ENCODE peak calls at places on chromosomes 6 and 20, in ten cellular contexts. C is prostate gland, H is cardiac muscle cell, D is pancreas, M is transverse colon, P is heart left ventricle, Q is breast epithelium, F is body of pancreas, Z is neural progenitor cell, U is fibroblast of lung. L is an unnamed sample. For H3K4me1, the result is how much of the 10 kb centered on the place peaks cover.

GRCh38 chr6:32792901-32793400 is 23.9 kb downstream of the HLA-DOB start:
- DNase-seq in C (no peak), H (no peak), D (no peak), M (no peak), P (no peak), Q (no peak), F (no peak), Z (peak), U (no peak), L (no peak)

GRCh38 chr6:106549521-106549920 is 79.8 kb downstream of the RTN4IP1 start:
- DNase-seq in C (no peak), H (no peak), D (no peak), M (no peak), P (no peak), Q (no peak), F (no peak), Z (no peak), U (no peak), L (no peak)

GRCh38 chr6:160926281-160927276 is 65.0 kb upstream of the MAP3K4 start:
- DNase-seq in C (no peak), H (no peak), D (no peak), M (no peak), P (no peak), Q (no peak), F (no peak), Z (no peak), U (no peak), L (no peak)

GRCh38 chr20:51978081-51978501 is 175.8 kb upstream of the SALL4 start:
- DNase-seq in C (no peak), H (no peak), D (no peak), M (no peak), P (no peak), Q (no peak), F (no peak), Z (no peak), U (no peak), L (no peak)

GRCh38 chr6:41634657-41635056 is 3.6 kb upstream of the MDFI start:
- DNase-seq in C (no peak), H (peak), D (no peak), M (no peak), P (no peak), Q (no peak), F (no peak), Z (peak), U (no peak), L (peak)

GRCh38 chr6:8904754-8905153 is 469.4 kb upstream of the SLC35B3 start:
- DNase-seq in C (no peak), H (no peak), D (no peak), M (no peak), P (no peak), Q (no peak), F (no peak), Z (peak), U (no peak), L (peak)

GRCh38 chr20:25584905-25585704 is at the start of gene NINL:
- DNase-seq in C (peak), H (peak), D (peak), M (peak), P (peak), Q (no peak), F (peak), Z (peak), U (peak), L (peak)

GRCh38 chr6:14966111-14966901 is 279.6 kb upstream of the JARID2 start:
- DNase-seq in C (no peak), H (no peak), D (no peak), M (no peak), P (no peak), Q (no peak), F (no peak), Z (no peak), U (no peak), L (no peak)

GRCh38 chr6:53284901-53285300 is 63.8 kb downstream of the ELOVL5 start:
- DNase-seq in C (no peak), H (no peak), D (no peak), M (no peak), P (no peak), Q (no peak), F (no peak), Z (no peak), U (no peak), L (no peak)

GRCh38 chr6:35370799-35371493 is 28.6 kb downstream of the PPARD start:
- DNase-seq in C (no peak), H (no peak), D (no peak), M (no peak), P (no peak), Q (no peak), F (no peak), Z (no peak), U (no peak), L (no peak)

GRCh38 chr20:62235001-62235776 is 3.1 kb upstream of the OSBPL2 start:
- DNase-seq in C (peak), H (no peak), D (peak), M (no peak), P (peak), Q (no peak), F (peak), Z (no peak), U (no peak), L (no peak)

GRCh38 chr6:20866940-20867630 is 332.8 kb downstream of the CDKAL1 start:
- DNase-seq in C (no peak), H (no peak), D (no peak), M (no peak), P (no peak), Q (no peak), F (no peak), Z (peak), U (peak), L (no peak)

GRCh38 chr6:87082160-87082721 is 12.7 kb downstream of the CGA start:
- DNase-seq in C (no peak), H (no peak), D (no peak), M (no peak), P (no peak), Q (no peak), F (no peak), Z (no peak), U (no peak), L (no peak)

GRCh38 chr6:118548136-118548535 is at the start of gene PLN:
- DNase-seq in C (no peak), H (no peak), D (no peak), M (no peak), P (no peak), Q (no peak), F (no peak), Z (no peak), U (no peak), L (no peak)

GRCh38 chr20:45406260-45407066 is 1.6 kb upstream of the DBNDD2 start:
- DNase-seq in C (peak), H (peak), D (peak), M (peak), P (peak), Q (peak), F (peak), Z (peak), U (no peak), L (peak)

GRCh38 chr6:152085533-152085932 is 278.1 kb downstream of the ESR1 start:
- DNase-seq in C (no peak), H (no peak), D (no peak), M (no peak), P (no peak), Q (no peak), F (no peak), Z (no peak), U (no peak), L (no peak)

GRCh38 chr6:74366634-74367033 is 670.6 kb downstream of the CD109 start:
- DNase-seq in C (no peak), H (no peak), D (no peak), M (no peak), P (no peak), Q (no peak), F (no peak), Z (no peak), U (peak), L (no peak)

GRCh38 chr6:14873132-14873531 is 372.7 kb upstream of the JARID2 start:
- DNase-seq in C (no peak), H (no peak), D (no peak), M (no peak), P (no peak), Q (no peak), F (no peak), Z (no peak), U (no peak), L (no peak)

GRCh38 chr6:46937623-46938022 is 15.9 kb upstream of the ADGRF5 start:
- DNase-seq in C (no peak), H (no peak), D (no peak), M (no peak), P (no peak), Q (no peak), F (no peak), Z (no peak), U (no peak), L (no peak)

GRCh38 chr6:43964659-43965570 is 162.3 kb downstream of the MRPL14 start:
- DNase-seq in C (no peak), H (peak), D (no peak), M (no peak), P (no peak), Q (peak), F (no peak), Z (no peak), U (no peak), L (no peak)

GRCh38 chr6:63525186-63525878 is 46.9 kb upstream of the LOC128125822 start:
- DNase-seq in C (no peak), H (no peak), D (no peak), M (no peak), P (no peak), Q (no peak), F (no peak), Z (no peak), U (no peak), L (no peak)

GRCh38 chr6:141562801-141563763 is 569.6 kb upstream of the GJE1 start:
- DNase-seq in C (peak), H (peak), D (peak), M (peak), P (no peak), Q (no peak), F (peak), Z (peak), U (peak), L (peak)

GRCh38 chr20:2701671-2702081 is 9.1 kb downstream of the EBF4 start:
- DNase-seq in C (no peak), H (no peak), D (no peak), M (no peak), P (no peak), Q (no peak), F (no peak), Z (no peak), U (no peak), L (no peak)

GRCh38 chr20:36728986-36729385 is 16.9 kb downstream of the NDRG3 start:
- DNase-seq in C (no peak), H (peak), D (no peak), M (no peak), P (no peak), Q (no peak), F (no peak), Z (peak), U (no peak), L (no peak)

GRCh38 chr6:49988900-49989299 is 19.5 kb upstream of the DEFB113 start:
- DNase-seq in C (no peak), H (no peak), D (no peak), M (no peak), P (no peak), Q (no peak), F (no peak), Z (no peak), U (no peak), L (no peak)

GRCh38 chr6:167455371-167455770 is 130.5 kb downstream of the TTLL2 start:
- DNase-seq in C (peak), H (no peak), D (no peak), M (no peak), P (no peak), Q (no peak), F (no peak), Z (no peak), U (no peak), L (no peak)

GRCh38 chr6:69631552-69632346 is 165.1 kb downstream of the LMBRD1 start:
- DNase-seq in C (no peak), H (no peak), D (no peak), M (no peak), P (no peak), Q (no peak), F (no peak), Z (peak), U (no peak), L (no peak)

GRCh38 chr6:2651966-2652365 is 98.8 kb downstream of the MYLK4 start:
- DNase-seq in C (no peak), H (no peak), D (no peak), M (no peak), P (no peak), Q (no peak), F (no peak), Z (no peak), U (no peak), L (no peak)

DNA sequence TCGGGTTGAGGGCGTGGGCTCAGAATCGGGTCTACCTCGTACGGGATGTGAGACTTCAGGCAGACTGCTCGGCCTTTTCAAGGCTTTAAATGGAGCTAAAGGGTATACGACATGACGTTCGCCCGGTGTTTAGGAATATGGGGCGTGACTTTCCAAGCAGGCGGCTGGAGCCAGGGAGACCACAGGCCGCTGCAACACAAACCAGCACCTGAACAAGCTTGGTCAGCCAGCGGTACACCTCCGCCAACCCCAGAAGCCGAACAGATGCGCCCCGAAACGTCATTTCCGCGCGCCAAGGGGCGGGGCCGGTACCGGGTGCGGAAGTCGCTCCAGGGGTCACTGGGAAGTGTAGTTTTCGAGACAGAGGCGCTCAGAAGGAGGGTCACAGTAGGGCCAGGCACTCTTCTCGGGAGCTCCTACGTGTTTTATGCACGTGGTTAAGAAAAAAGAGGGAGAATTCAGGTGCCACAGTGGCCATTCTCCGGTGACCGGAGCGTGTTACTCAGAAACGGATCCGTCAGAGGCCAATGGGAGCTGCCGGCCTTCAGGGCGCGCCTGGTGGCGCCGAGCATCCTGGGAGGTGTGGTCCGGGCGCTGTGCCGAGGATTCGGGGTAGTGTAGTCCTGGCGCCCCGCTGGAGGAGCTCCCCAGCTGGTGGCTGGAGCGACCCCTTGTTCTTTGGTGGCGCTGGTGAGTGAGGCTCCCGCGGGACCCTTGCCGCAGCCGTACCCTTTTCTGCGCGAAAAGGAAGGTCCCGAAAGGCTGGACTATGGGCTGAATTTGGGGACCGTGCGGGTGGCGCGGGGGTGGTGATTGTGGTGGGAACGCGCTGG is at the start of gene ZNF133:
- DNase-seq in C (peak), H (peak), D (peak), M (peak), P (peak), Q (peak), F (peak), Z (peak), U (peak), L (peak)
- TF ChIP-seq CTCF in C (no peak), H (no peak), D (no peak), M (no peak), P (peak), Q (no peak), F (no peak), Z (peak), U (no peak), L (no peak)

GRCh38 chr20:41017448-41018042 is 11.1 kb upstream of the TOP1 start:
- DNase-seq in C (no peak), H (no peak), D (no peak), M (no peak), P (no peak), Q (no peak), F (no peak), Z (no peak), U (no peak), L (no peak)
- H3K4me1 ChIP-seq in C (under half), H (under half), D (under half), M (under half), P (under half), Q (under half), F (under half), Z (under half), U (under half), L (under half)

DNA sequence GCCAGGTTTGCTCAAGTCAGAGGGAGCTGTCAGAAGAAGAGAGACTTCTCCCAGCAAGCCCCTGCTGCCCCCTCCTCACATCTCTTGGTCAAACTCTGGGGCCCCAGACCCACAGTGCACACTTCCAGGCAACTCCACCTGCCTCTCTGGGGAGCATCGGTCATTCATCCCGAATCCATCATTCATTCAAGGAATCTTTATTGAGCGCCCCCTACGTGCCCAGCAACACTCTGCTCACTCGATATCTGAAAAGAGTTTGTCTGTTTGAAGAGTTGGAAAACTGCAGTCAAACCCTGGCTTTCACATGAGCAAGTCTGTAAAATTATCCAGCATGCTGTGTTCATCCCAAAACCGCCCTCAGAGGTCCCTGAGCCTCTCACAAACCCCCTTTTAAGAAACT is 66.2 kb downstream of the PRR18 start:
- DNase-seq in C (no peak), H (no peak), D (no peak), M (no peak), P (no peak), Q (no peak), F (no peak), Z (no peak), U (no peak), L (no peak)
- TF ChIP-seq CTCF in C (no peak), H (no peak), D (no peak), M (no peak), P (no peak), Q (no peak), F (no peak), Z (no peak), U (no peak), L (peak)

DNA sequence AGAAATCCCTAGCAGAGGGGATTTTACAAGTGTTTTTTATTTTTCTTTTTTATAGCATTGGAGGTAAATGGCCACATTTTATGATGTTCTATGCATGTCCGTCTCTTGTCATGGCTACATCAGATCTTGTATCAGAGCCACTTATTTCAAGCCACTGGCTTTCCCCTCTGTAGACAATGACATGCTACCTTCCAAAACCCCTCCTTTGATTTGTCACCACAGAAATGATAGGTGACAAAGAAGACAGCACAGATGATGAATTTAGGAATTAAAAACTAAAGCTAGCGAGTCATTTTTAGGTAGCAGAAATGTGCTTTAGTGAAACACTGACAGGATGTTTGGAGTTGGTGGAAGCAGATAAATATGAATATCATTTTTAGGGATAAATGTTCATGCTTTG is 20.8 kb downstream of the PLCB1 start:
- DNase-seq in C (no peak), H (no peak), D (no peak), M (no peak), P (no peak), Q (no peak), F (no peak), Z (no peak), U (no peak), L (no peak)
- H3K4me1 ChIP-seq in C (under half), H (under half), D (under half), M (under half), P (under half), Q (under half), F (under half), Z (under half), U (under half), L (under half)

GRCh38 chr20:58701431-58702160 is 9.0 kb downstream of the NPEPL1 start:
- DNase-seq in C (no peak), H (no peak), D (peak), M (peak), P (no peak), Q (no peak), F (no peak), Z (no peak), U (no peak), L (no peak)

GRCh38 chr20:58702161-58702510 is 9.5 kb downstream of the NPEPL1 start:
- DNase-seq in C (no peak), H (no peak), D (peak), M (peak), P (no peak), Q (no peak), F (no peak), Z (no peak), U (no peak), L (no peak)

GRCh38 chr20:58700823-58701222 is 8.2 kb downstream of the NPEPL1 start:
- DNase-seq in C (no peak), H (peak), D (peak), M (peak), P (no peak), Q (no peak), F (no peak), Z (no peak), U (no peak), L (no peak)

GRCh38 chr20:58703765-58704331 is 11.2 kb downstream of the NPEPL1 start:
- DNase-seq in C (no peak), H (no peak), D (no peak), M (no peak), P (no peak), Q (no peak), F (no peak), Z (no peak), U (no peak), L (no peak)

DNA sequence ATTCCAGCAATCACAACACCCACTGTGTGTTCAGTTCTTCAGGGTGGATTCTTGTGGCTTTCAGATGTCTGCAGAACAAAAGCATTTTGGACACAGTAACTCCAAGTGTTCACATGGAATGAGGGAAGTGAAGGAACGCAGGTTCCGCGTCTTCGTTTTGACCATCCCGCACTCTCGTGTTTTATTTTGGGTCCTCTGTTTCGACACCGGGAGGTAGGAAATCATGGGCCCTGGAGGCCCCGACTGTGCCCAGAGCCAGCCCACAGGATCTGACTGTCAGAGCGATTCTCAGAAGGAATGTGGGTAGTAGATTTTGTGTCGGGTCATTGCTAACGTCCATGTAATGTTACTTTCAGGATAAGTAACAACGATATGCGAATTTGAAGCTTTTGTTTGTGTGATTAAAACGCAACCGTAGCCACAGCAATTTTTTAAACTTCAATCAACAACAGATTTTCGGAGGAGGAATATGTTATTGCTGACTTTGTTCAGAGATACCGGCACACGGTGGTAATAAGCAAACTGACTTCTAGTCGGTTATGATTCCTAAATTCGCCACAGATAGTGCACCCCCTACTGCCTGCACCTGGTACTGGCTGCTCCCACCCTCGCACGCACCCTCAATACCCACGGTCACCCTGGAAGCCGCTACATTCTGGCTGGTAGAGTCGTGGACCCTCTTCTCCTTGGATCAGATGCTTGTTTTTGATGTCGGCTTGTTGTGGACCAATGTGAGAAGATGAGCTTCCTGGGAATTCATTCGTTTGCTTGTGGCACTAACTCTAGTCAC is 10.5 kb downstream of the NPEPL1 start:
- DNase-seq in C (no peak), H (no peak), D (no peak), M (peak), P (no peak), Q (no peak), F (no peak), Z (no peak), U (no peak), L (no peak)
- TF ChIP-seq CTCF in C (no peak), H (peak), D (no peak), M (no peak), P (no peak), Q (no peak), F (no peak), Z (peak), U (peak), L (peak)

DNA sequence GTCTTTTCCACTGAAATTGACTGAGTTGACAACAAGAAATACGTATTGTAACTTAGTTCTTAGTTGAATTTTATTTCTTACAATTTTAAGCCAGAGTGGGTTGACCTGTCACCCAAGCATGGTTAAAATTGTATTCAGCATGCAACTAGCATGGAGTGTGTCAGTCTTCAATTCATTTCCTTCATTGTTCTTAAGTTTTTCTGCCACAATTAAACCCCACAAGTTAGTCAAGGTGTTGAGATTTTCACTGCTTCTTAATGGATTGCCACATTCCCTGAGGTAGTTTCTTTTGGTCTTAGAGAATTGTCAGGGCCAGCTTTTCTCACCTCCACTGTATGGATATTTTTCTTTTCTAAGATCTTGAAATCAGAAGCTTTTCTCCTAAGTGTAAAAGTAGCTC is 2.1 kb downstream of the PTPN1 start:
- DNase-seq in C (no peak), H (no peak), D (no peak), M (no peak), P (no peak), Q (no peak), F (no peak), Z (no peak), U (no peak), L (no peak)
- H3K4me1 ChIP-seq in C (under half), H (under half), D (under half), M (half or more), P (under half), Q (under half), F (under half), Z (under half), U (under half), L (under half)